ENCODE peak calls at places on chromosomes 4 and X, in six cellular contexts. S is kidney; A is CD8-positive, alpha-beta memory T cell; V is tibial nerve; D is pancreas; T is cardiac muscle cell. N is an unnamed sample.

GRCh38 chr4:4302416-4302815 is 12.4 kb downstream of the ZBTB49 start:
- DNase-seq in A (no peak), D (no peak), T (no peak), S (no peak), V (no peak), N (peak; percentile 14)

GRCh38 chr4:95850161-95850560 is 10.3 kb downstream of the PDHA2 start:
- DNase-seq in D (no peak), A (no peak), S (no peak), T (no peak), V (no peak), N (no peak)

GRCh38 chr4:156614536-156614935 is 357.1 kb downstream of the PDGFC start:
- DNase-seq in D (no peak), T (no peak), S (no peak), A (no peak), V (no peak), N (no peak)

GRCh38 chr4:174996079-174996478 is 77.9 kb downstream of the ADAM29 start:
- DNase-seq in V (no peak), A (no peak), S (no peak), D (no peak), T (no peak), N (no peak)

GRCh38 chr4:95219109-95219508 is 329.7 kb downstream of the UNC5C start:
- DNase-seq in A (no peak), D (no peak), T (peak; percentile 28), S (no peak), V (no peak), N (no peak)

GRCh38 chrX:107465932-107466620 is 16.6 kb downstream of the FRMPD3 start:
- DNase-seq in S (no peak), V (no peak), A (no peak), T (no peak), D (no peak), N (no peak)

GRCh38 chr4:89056953-89057398 is at the start of gene FAM13A:
- DNase-seq in T (peak; percentile 98), V (peak; percentile 68), D (peak; percentile 69), S (peak; percentile 89), A (no peak), N (peak; percentile 95)

GRCh38 chrX:19382500-19383145 is 38.9 kb downstream of the PDHA1 start:
- DNase-seq in V (peak; percentile 14), T (peak; percentile 50), D (no peak), A (peak; percentile 14), S (no peak), N (peak; percentile 29)

GRCh38 chrX:134803060-134803459 is 144.8 kb upstream of the PLAC1 start:
- DNase-seq in V (no peak), A (no peak), D (no peak), T (no peak), S (no peak), N (no peak)

GRCh38 chr4:99821918-99822503 is 5.4 kb downstream of the DAPP1 start:
- DNase-seq in A (no peak), V (no peak), T (no peak), D (no peak), S (no peak), N (no peak)

GRCh38 chr4:55947254-55947882 is 1.4 kb upstream of the CEP135 start:
- DNase-seq in A (no peak), D (no peak), V (no peak), S (no peak), T (peak; percentile 8), N (no peak)

GRCh38 chrX:17425151-17425550 is 50.2 kb downstream of the NHS start:
- DNase-seq in T (peak; percentile 47), A (no peak), S (no peak), D (no peak), V (no peak), N (no peak)

GRCh38 chrX:141405878-141406492 is 163.7 kb upstream of the SPANXC start:
- DNase-seq in T (peak; percentile 71), V (no peak), D (no peak), A (no peak), S (no peak), N (peak; percentile 81)

GRCh38 chr4:153564630-153565525 is 98.7 kb downstream of the TMEM131L start:
- DNase-seq in A (no peak), T (no peak), S (no peak), D (no peak), V (no peak), N (no peak)

GRCh38 chrX:130878350-130879341 is 24.4 kb downstream of the ENOX2 start:
- DNase-seq in D (no peak), T (peak; percentile 93), S (peak; percentile 26), A (no peak), V (no peak), N (peak; percentile 85)

GRCh38 chr4:83569967-83570366 is 34.1 kb downstream of the GPAT3 start:
- DNase-seq in A (no peak), V (no peak), D (no peak), S (no peak), T (no peak), N (peak; percentile 91)

GRCh38 chrX:19772306-19772705 is 115.1 kb downstream of the SH3KBP1 start:
- DNase-seq in D (no peak), A (no peak), V (no peak), S (no peak), T (peak; percentile 45), N (no peak)

GRCh38 chr4:138951764-138952163 is 63.8 kb upstream of the NOCT start:
- DNase-seq in T (no peak), D (no peak), A (no peak), V (no peak), S (no peak), N (peak; percentile 100)

GRCh38 chrX:72609313-72609712 is 36.7 kb upstream of the HDAC8 start:
- DNase-seq in S (no peak), V (no peak), T (peak; percentile 34), A (no peak), D (no peak), N (peak; percentile 28)

GRCh38 chr4:173934933-173935620 is 348.4 kb downstream of the FBXO8 start:
- DNase-seq in V (no peak), D (no peak), T (peak; percentile 18), S (no peak), A (no peak), N (no peak)

DNA sequence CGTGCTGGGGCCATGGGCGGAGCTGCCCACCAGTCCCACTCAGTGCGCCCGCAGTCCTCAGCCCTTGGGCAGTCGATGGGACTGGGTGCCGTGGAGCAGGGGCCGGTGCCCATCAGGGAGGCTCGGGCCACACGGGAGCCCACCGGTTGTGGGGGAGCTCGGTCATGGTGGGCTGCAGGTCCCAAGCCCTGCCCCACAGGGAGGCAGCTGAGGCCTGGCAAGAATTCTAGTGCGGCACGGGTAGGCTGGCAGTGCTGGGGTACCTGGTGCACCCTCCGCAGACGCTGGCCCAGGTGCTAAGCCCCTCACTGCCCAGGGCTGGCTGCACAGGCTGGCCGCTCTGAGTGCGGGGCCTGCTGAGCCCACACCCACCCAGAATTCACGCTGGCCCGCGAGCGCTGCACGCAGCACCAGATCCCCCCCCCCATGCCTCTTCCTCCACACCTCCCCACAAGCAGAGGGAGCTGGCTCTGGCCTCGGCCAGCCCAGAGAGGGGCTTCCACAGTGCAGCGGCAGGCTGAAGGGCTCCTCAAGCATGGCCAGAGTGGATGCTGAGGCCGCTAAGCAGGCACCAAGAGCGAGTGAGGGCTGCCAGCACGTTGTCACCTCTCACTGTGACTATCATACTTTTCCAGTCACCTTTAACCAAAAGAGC is 564.4 kb downstream of the GALNTL6 start:
- DNase-seq in D (peak; percentile 74), S (no peak), T (no peak), V (no peak), A (no peak), N (no peak)
- H3K36me3 ChIP-seq in D (no peaks in the 10 kb centered on the region), S (no peaks in the 10 kb centered on the region), T (no peaks in the 10 kb centered on the region), V (no peaks in the 10 kb centered on the region), A (no peaks in the 10 kb centered on the region), N (no peaks in the 10 kb centered on the region)

GRCh38 chr4:109912706-109913621 is at the start of gene EGF:
- DNase-seq in V (no peak), S (no peak), A (no peak), D (no peak), T (peak; percentile 63), N (peak; percentile 58)

GRCh38 chr4:109916003-109916399 is 3.3 kb downstream of the EGF start:
- DNase-seq in S (no peak), A (no peak), T (no peak), D (no peak), V (no peak), N (no peak)

GRCh38 chr4:109913842-109914241 is 1.2 kb downstream of the EGF start:
- DNase-seq in V (no peak), T (no peak), A (no peak), S (no peak), D (no peak), N (no peak)

GRCh38 chr4:109914356-109914755 is 1.7 kb downstream of the EGF start:
- DNase-seq in T (no peak), S (no peak), V (no peak), A (no peak), D (no peak), N (no peak)

DNA sequence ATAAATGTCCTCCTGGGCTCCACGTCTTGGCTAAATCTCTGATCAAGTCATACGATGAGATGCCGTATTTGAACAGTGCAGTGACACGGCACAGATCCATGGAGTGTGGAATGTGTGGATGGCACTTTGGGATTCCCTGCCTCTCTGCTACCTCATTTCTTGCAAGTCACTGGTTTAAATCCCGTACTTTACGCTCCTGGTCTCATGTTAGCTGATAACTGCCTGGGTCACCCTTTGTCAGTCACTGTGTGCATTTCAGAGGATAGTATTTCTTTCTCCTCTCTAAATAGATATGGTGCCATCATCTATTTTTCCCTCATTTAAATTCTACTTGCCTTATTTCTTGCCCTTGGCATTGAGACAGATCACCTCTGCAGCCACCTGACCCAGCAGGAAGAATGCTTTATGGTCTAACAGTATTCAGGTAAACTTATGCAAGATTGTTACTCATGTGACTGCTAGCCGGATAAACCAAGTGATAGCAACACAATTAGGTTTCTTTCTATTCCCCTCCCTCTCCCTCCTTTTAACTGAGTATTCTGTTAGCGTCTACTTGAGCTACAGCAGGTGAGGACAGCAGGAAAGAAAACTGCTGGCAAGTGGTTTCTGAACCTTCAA is 2.8 kb downstream of the EGF start:
- DNase-seq in S (no peak), A (no peak), D (no peak), V (no peak), T (no peak), N (peak; percentile 20)
- H3K4me3 ChIP-seq in S (peak overlapping the region; percentile 75), A (no peak overlapping the region), D (peak overlapping the region; percentile 3), V (no peak overlapping the region), T (no peak overlapping the region), N (no peak overlapping the region)

DNA sequence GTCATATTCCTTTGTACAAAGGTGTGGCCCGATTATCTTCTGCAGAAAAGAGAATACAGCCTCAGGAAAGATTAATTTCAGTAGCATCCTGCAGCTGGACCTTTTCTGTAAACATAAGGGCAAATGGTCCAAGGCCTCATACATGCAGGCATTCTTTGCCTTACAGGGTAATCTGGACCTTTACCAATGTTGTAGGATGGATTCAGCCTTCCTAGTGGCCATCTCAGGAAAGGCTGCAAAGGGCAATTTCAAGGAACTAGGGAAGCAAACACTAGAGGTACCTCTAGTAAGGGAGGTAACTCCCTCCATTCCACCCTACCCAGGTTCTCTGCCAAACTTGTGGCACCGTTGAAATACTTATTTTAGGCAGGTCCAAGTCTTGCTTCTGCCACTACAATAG is 43.0 kb downstream of the UGT2B28 start:
- DNase-seq in A (no peak), D (no peak), V (no peak), S (no peak), T (no peak), N (no peak)
- H3K36me3 ChIP-seq in A (no peaks in the 10 kb centered on the region), D (no peaks in the 10 kb centered on the region), V (no peaks in the 10 kb centered on the region), S (no peaks in the 10 kb centered on the region), T (no peaks in the 10 kb centered on the region), N (no peaks in the 10 kb centered on the region)

DNA sequence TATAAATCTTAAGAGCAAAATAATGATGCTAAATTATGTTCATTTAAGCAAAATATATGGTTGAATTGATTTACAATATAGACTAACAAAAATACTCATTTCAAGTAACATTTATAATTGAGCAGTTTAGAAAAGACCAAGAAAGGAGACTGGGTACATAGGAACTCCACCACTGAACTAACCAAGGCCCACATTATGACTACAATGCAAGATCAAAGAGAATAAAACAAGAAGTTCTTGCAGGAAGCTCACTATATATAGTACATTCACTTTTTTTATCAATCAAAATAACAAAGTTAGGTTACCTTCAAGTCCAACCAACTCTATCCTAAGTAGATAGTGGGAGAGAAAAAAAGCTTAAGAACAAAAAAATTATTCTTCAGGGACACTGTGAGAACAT is 8.0 kb downstream of the CHIC2 start:
- DNase-seq in T (no peak), A (no peak), S (no peak), V (no peak), D (no peak), N (no peak)
- H3K4me3 ChIP-seq in T (no peak overlapping the region), A (no peak overlapping the region), S (no peak overlapping the region), V (no peak overlapping the region), D (no peak overlapping the region), N (no peak overlapping the region)

N was measured in bronchial epithelial cell.